ENCODE peak calls at places on chromosome 2, in five cellular contexts. D is body of pancreas; Q is CD4-positive, alpha-beta memory T cell; I is CD8-positive, alpha-beta T cell; J is testis. E is an unnamed sample.

GRCh38 chr2:237885931-237886701 is 26.7 kb downstream of the RAMP1 start:
- DNase-seq in Q (no peak), D (peak), I (no peak), J (peak), E (no peak)

GRCh38 chr2:158967731-158968395 is 577 bp upstream of the TANC1 start:
- DNase-seq in J (peak), D (peak), Q (no peak), I (no peak), E (peak)

GRCh38 chr2:129813404-129813803 is 166.1 kb upstream of the RAB6C start:
- DNase-seq in D (no peak), I (no peak), J (no peak), Q (no peak), E (no peak)

GRCh38 chr2:15158117-15158516 is 403.0 kb downstream of the NBAS start:
- DNase-seq in I (no peak), Q (no peak), D (no peak), J (no peak), E (no peak)

GRCh38 chr2:134347756-134348155 is 93.9 kb downstream of the MGAT5 start:
- DNase-seq in D (no peak), I (no peak), J (no peak), Q (no peak), E (no peak)

GRCh38 chr2:21469158-21469557 is 345.4 kb downstream of the TDRD15 start:
- DNase-seq in D (no peak), J (no peak), I (no peak), Q (no peak), E (no peak)

GRCh38 chr2:179749210-179749609 is 112.2 kb downstream of the ZNF385B start:
- DNase-seq in I (no peak), D (no peak), Q (no peak), J (no peak), E (no peak)

GRCh38 chr2:61707984-61708852 is 145.6 kb downstream of the FAM161A start:
- DNase-seq in D (peak), Q (no peak), I (no peak), J (no peak), E (peak)

GRCh38 chr2:98464772-98465310 is 20.2 kb downstream of the INPP4A start:
- DNase-seq in Q (peak), I (no peak), J (no peak), D (no peak), E (no peak)

GRCh38 chr2:60406192-60406591 is 147.3 kb downstream of the BCL11A start:
- DNase-seq in Q (no peak), I (no peak), J (no peak), D (no peak), E (no peak)

DNA sequence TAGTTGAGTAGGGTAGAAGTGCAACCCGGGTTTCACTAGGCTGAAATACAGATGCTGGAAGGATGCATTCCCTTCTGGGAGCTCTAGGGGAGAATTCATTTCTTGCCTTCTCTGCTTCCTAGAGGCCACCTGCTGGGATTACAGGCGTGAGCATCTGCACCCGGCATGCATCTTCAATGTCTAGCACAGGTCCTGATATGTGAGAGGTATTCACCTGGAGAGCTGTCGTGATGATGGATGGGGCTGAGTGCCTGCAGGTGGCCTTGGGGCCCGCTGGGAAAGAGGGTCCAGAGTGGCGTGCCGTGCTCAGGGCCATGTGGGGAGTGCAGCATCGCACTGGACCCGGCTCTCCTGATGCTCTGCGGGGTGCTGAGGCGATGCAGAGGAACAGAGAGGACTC is 6.6 kb upstream of the NTSR2 start:
- DNase-seq in D (no peak), I (no peak), J (no peak), Q (no peak), E (no peak)
- H3K27ac ChIP-seq in D (no peak), I (no peak), J (no peak), Q (no peak), E (no peak)

GRCh38 chr2:54585136-54585535 is 129.0 kb downstream of the SPTBN1 start:
- DNase-seq in Q (no peak), D (no peak), J (no peak), I (no peak), E (no peak)
- H3K27ac ChIP-seq in Q (no peak), D (no peak), J (no peak), I (peak), E (no peak)

GRCh38 chr2:207008105-207008990 is 69.0 kb downstream of the CPO start:
- DNase-seq in Q (no peak), I (no peak), D (no peak), J (no peak), E (no peak)
- H3K27ac ChIP-seq in Q (no peak), I (no peak), D (no peak), J (no peak), E (no peak)

GRCh38 chr2:186645999-186646398 is 47.9 kb upstream of the FAM171B start:
- DNase-seq in I (no peak), Q (no peak), J (no peak), D (no peak), E (no peak)
- H3K27ac ChIP-seq in I (no peak), Q (no peak), J (no peak), D (no peak), E (no peak)

GRCh38 chr2:240818293-240818542 is 1.8 kb downstream of the KIF1A start:
- DNase-seq in Q (no peak), J (no peak), D (no peak), I (no peak), E (no peak)
- H3K27ac ChIP-seq in Q (no peak), J (no peak), D (peak), I (no peak), E (no peak)

GRCh38 chr2:215410932-215411285 is 25.0 kb downstream of the FN1 start:
- DNase-seq in J (no peak), D (no peak), I (no peak), Q (no peak), E (no peak)

GRCh38 chr2:215411941-215412743 is 23.7 kb downstream of the FN1 start:
- DNase-seq in I (no peak), J (no peak), D (no peak), Q (no peak), E (no peak)

GRCh38 chr2:215407061-215407460 is 28.8 kb downstream of the FN1 start:
- DNase-seq in D (no peak), I (no peak), Q (no peak), J (no peak), E (no peak)

GRCh38 chr2:215407596-215408264 is 28.1 kb downstream of the FN1 start:
- DNase-seq in J (no peak), D (no peak), Q (no peak), I (no peak), E (no peak)

GRCh38 chr2:215409331-215410127 is 26.3 kb downstream of the FN1 start:
- DNase-seq in I (no peak), J (no peak), Q (no peak), D (no peak), E (no peak)
- H3K27ac ChIP-seq in I (no peak), J (no peak), Q (no peak), D (no peak), E (no peak)

E was measured in prostate gland.